ENCODE peak calls at places on chromosomes 13 and 19, in ten cellular contexts. O, Q, G, E, U, Z, D, V, L and K are unnamed samples.

GRCh38 chr19:28494466-28494865 is 718.5 kb downstream of the UQCRFS1 start:
- DNase-seq in U (peak; percentile 5), Z (no peak), E (no peak), G (no peak), L (no peak), V (no peak), Q (no peak), D (no peak), O (no peak), K (no peak)

GRCh38 chr13:60759499-60759898 is 362.5 kb downstream of the TDRD3 start:
- DNase-seq in Q (peak; percentile 18), Z (no peak), L (no peak), O (peak; percentile 26), U (no peak), D (no peak), G (no peak), V (peak; percentile 10), E (peak; percentile 8), K (no peak)

GRCh38 chr13:75870397-75870801 is 234.3 kb downstream of the LMO7 start:
- DNase-seq in E (peak; percentile 26), G (no peak), U (peak; percentile 20), L (no peak), V (peak; percentile 50), O (no peak), Q (no peak), D (no peak), Z (no peak), K (no peak)

GRCh38 chr19:662207-662961 is 630 bp downstream of the RNF126 start:
- DNase-seq in L (no peak), D (no peak), V (peak; percentile 41), G (no peak), U (no peak), Z (no peak), Q (peak; percentile 80), E (peak; percentile 45), O (no peak), K (peak; percentile 46)

GRCh38 chr19:43300206-43300605 is 30.9 kb upstream of the PSG9 start:
- DNase-seq in Z (no peak), E (no peak), Q (no peak), L (no peak), U (no peak), V (no peak), G (no peak), O (no peak), D (no peak), K (no peak)

GRCh38 chr19:685457-685931 is 9.3 kb downstream of the FSTL3 start:
- DNase-seq in U (no peak), V (no peak), D (no peak), Z (no peak), Q (no peak), O (no peak), E (no peak), L (no peak), G (no peak), K (no peak)

GRCh38 chr13:51033431-51034185 is 77.5 kb downstream of the C13orf42 start:
- DNase-seq in Q (no peak), E (no peak), G (no peak), V (no peak), O (no peak), Z (no peak), L (no peak), U (no peak), D (no peak), K (no peak)

GRCh38 chr19:33389574-33390119 is 16.1 kb downstream of the CEBPG start:
- DNase-seq in V (no peak), L (no peak), E (no peak), Z (no peak), Q (no peak), G (no peak), D (no peak), O (no peak), U (no peak), K (no peak)

GRCh38 chr13:68176486-68176885 is 946.4 kb upstream of the PCDH9 start:
- DNase-seq in D (no peak), O (peak; percentile 77), Z (no peak), U (no peak), Q (no peak), E (peak; percentile 50), G (no peak), L (no peak), V (peak; percentile 10), K (no peak)

GRCh38 chr19:37763488-37763887 is 15.9 kb downstream of the ZNF573 start:
- DNase-seq in U (no peak), L (no peak), V (peak; percentile 78), Q (no peak), Z (no peak), G (no peak), E (peak; percentile 51), D (no peak), O (no peak), K (no peak)

GRCh38 chr13:46160474-46161066 is 21.4 kb downstream of the LCP1 start:
- DNase-seq in E (peak; percentile 50), V (peak; percentile 79), Z (peak; percentile 18), U (peak; percentile 39), O (peak; percentile 18), D (no peak), Q (no peak), L (no peak), G (no peak), K (peak; percentile 22)

GRCh38 chr19:45231891-45232290 is 13.3 kb downstream of the EXOC3L2 start:
- DNase-seq in E (peak; percentile 94), L (no peak), G (no peak), V (no peak), Z (no peak), D (no peak), Q (no peak), O (no peak), U (no peak), K (no peak)

GRCh38 chr19:48815870-48816501 is 5.2 kb upstream of the BCAT2 start:
- DNase-seq in D (no peak), L (no peak), Q (no peak), U (no peak), V (peak; percentile 20), E (no peak), O (no peak), Z (no peak), G (no peak), K (no peak)

DNA sequence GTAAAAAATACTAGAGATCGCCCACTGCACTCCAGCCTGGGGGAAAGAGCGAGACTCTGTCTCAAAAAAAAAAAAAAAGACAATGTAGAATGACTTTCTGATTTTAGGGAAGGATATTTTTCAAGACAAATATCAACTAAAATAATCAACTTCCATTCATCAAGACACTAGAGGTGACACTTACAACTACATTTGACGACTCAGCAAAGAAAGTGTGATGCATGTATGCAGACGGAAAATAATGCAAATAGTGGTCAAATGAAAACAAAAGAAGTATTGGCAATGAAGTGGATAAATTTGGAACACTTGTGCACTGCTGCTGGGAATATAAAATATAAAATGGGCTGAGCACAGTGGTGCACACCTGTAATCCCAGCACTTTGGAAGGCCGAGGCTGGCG is 12.2 kb downstream of the TMEM161A start:
- DNase-seq in D (no peak), G (no peak), E (no peak), O (no peak), Q (no peak), L (no peak), U (no peak), Z (no peak), V (no peak), K (no peak)
- TF ChIP-seq CTCF in D (no peak), G (no peak), E (no peak), O (no peak), Q (no peak), L (no peak), U (no peak), Z (no peak), V (no peak), K (no peak)

GRCh38 chr13:98447881-98448641 is 128.8 kb downstream of the STK24 start:
- DNase-seq in D (no peak), O (no peak), E (peak; percentile 21), V (peak; percentile 33), Q (no peak), Z (no peak), L (no peak), U (peak; percentile 55), G (peak; percentile 60), K (peak; percentile 76)
- TF ChIP-seq CTCF in D (no peak), O (peak; percentile 80), E (peak; percentile 69), V (peak; percentile 44), Q (peak; percentile 14), Z (peak; percentile 60), L (no peak), U (peak; percentile 61), G (peak; percentile 61), K (peak; percentile 66)

GRCh38 chr13:91809161-91809560 is 410.7 kb downstream of the GPC5 start:
- DNase-seq in L (no peak), Q (no peak), E (no peak), Z (no peak), O (no peak), V (no peak), D (no peak), U (no peak), G (no peak), K (no peak)

GRCh38 chr13:91817250-91817649 is 418.8 kb downstream of the GPC5 start:
- DNase-seq in U (no peak), V (peak; percentile 6), L (no peak), G (no peak), Z (no peak), E (no peak), O (peak; percentile 7), Q (no peak), D (no peak), K (no peak)

DNA sequence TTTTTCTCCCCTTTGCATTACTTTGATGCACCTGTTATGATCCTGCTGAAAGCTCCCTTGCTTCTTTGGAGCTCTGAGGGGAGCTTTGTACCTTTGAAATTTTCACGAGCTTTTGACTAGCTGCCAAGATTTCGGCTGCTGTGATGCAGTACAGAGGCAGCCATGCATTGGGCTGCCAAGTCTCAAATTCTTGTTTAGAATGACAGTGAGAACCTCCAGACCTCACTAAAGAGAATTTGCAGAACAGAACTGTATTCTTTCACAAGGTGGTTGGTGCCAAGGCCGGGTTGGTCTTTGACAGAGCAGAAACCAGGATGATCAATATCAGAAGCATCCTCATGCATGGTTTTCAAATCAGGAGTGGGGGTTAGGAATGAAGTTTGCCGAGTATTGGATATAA is 414.8 kb downstream of the GPC5 start:
- DNase-seq in U (no peak), Z (no peak), Q (no peak), L (no peak), O (no peak), G (no peak), D (no peak), V (no peak), E (no peak), K (no peak)
- TF ChIP-seq CTCF in U (no peak), Z (no peak), Q (no peak), L (no peak), O (no peak), G (no peak), D (no peak), V (no peak), E (no peak), K (no peak)

DNA sequence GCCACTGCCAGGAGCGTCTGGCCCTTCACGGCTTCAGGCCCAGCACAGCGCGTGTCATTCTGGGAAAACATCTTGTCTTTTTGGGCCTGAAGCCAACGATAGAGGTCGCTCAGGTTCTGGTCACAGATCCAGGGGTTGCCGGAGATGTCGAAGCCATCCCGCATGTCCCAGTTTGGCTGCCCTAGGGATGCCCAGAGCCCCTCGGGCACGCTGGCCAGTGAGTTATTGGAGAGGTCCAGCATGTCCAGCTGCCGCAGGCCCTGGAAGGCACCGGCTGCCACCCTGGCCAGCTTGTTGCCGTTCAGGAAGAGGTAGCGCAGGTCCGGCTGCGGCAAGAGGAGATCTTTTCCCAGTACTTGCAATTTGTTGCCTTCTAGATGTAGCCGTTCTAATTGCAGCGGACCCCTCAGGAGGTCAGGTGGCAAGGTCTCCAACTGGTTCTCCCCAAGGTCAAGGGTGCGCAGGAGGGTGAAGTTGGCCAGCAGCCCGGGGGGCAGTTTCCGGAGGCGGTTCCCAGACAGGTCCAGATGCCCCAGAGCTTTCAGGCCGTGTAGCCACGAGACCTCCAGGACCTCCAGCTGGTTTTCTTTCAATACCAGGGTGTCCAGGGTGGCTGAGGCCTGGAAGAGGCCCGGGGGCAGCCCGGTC is 1.8 kb downstream of the LRG1 start:
- DNase-seq in L (no peak), D (no peak), Z (no peak), G (no peak), Q (no peak), E (no peak), V (no peak), U (no peak), O (no peak), K (no peak)
- TF ChIP-seq CTCF in L (no peak), D (no peak), Z (no peak), G (no peak), Q (no peak), E (no peak), V (no peak), U (no peak), O (no peak), K (no peak)